ENCODE peak calls at places on chromosomes 11 and 22, in six cellular contexts. One of them, this sample, is unnamed.
A peak's percentile ranks its signal among the peaks of the same experiment; 100 is the strongest.

GRCh38 chr11:35082322-35083180 is 56.4 kb upstream of the CD44 start:
- DNase-seq in CD8-positive, alpha-beta T cell: peak; percentile 73
- DNase-seq in uterus: peak; percentile 66
- DNase-seq in body of pancreas: peak; percentile 74
- DNase-seq in iris pigment epithelial cell: peak; percentile 87
- DNase-seq in pons: peak; percentile 67
- DNase-seq in this sample: peak; percentile 85

GRCh38 chr11:123519055-123519796 is 89.2 kb downstream of the GRAMD1B start:
- DNase-seq in CD8-positive, alpha-beta T cell: no peak
- DNase-seq in pons: peak; percentile 66
- DNase-seq in iris pigment epithelial cell: no peak
- DNase-seq in body of pancreas: no peak
- DNase-seq in uterus: no peak
- DNase-seq in this sample: no peak

GRCh38 chr11:34358258-34358665 is 452 bp upstream of the ABTB2 start:
- DNase-seq in CD8-positive, alpha-beta T cell: no peak
- DNase-seq in pons: peak; percentile 55
- DNase-seq in body of pancreas: peak; percentile 63
- DNase-seq in iris pigment epithelial cell: peak; percentile 56
- DNase-seq in uterus: peak; percentile 80
- DNase-seq in this sample: no peak

GRCh38 chr11:72736452-72737069 is 15.6 kb downstream of the ARAP1 start:
- DNase-seq in CD8-positive, alpha-beta T cell: peak; percentile 50
- DNase-seq in body of pancreas: no peak
- DNase-seq in pons: peak; percentile 72
- DNase-seq in uterus: no peak
- DNase-seq in iris pigment epithelial cell: peak; percentile 55
- DNase-seq in this sample: peak; percentile 64

GRCh38 chr11:95363710-95364109 is 132.7 kb upstream of the SESN3 start:
- DNase-seq in pons: peak; percentile 20
- DNase-seq in CD8-positive, alpha-beta T cell: no peak
- DNase-seq in iris pigment epithelial cell: no peak
- DNase-seq in body of pancreas: no peak
- DNase-seq in uterus: no peak
- DNase-seq in this sample: no peak

GRCh38 chr22:25754527-25755202 is 12.7 kb downstream of the MYO18B start:
- DNase-seq in CD8-positive, alpha-beta T cell: no peak
- DNase-seq in uterus: peak; percentile 82
- DNase-seq in iris pigment epithelial cell: peak; percentile 82
- DNase-seq in pons: no peak
- DNase-seq in body of pancreas: peak; percentile 14
- DNase-seq in this sample: no peak

GRCh38 chr22:38201371-38201717 is 450 bp upstream of the MAFF start:
- DNase-seq in body of pancreas: no peak
- DNase-seq in pons: no peak
- DNase-seq in uterus: no peak
- DNase-seq in iris pigment epithelial cell: no peak
- DNase-seq in CD8-positive, alpha-beta T cell: no peak
- DNase-seq in this sample: no peak

GRCh38 chr11:47987781-47988180 is 7.4 kb downstream of the PTPRJ start:
- DNase-seq in body of pancreas: no peak
- DNase-seq in pons: peak; percentile 71
- DNase-seq in uterus: no peak
- DNase-seq in iris pigment epithelial cell: no peak
- DNase-seq in CD8-positive, alpha-beta T cell: no peak
- DNase-seq in this sample: no peak

GRCh38 chr11:67673902-67674301 is 521 bp downstream of the ALDH3B2 start:
- DNase-seq in pons: no peak
- DNase-seq in iris pigment epithelial cell: no peak
- DNase-seq in body of pancreas: no peak
- DNase-seq in CD8-positive, alpha-beta T cell: no peak
- DNase-seq in uterus: no peak
- DNase-seq in this sample: no peak

GRCh38 chr11:15526032-15526431 is 411.3 kb downstream of the INSC start:
- DNase-seq in pons: no peak
- DNase-seq in body of pancreas: no peak
- DNase-seq in CD8-positive, alpha-beta T cell: no peak
- DNase-seq in iris pigment epithelial cell: no peak
- DNase-seq in uterus: no peak
- DNase-seq in this sample: no peak

GRCh38 chr11:95339554-95339953 is 108.6 kb upstream of the SESN3 start:
- DNase-seq in CD8-positive, alpha-beta T cell: no peak
- DNase-seq in pons: no peak
- DNase-seq in iris pigment epithelial cell: no peak
- DNase-seq in uterus: no peak
- DNase-seq in body of pancreas: no peak
- DNase-seq in this sample: no peak

GRCh38 chr22:18060646-18061620 is 16.9 kb upstream of the PEX26 start:
- DNase-seq in iris pigment epithelial cell: peak; percentile 65
- DNase-seq in body of pancreas: peak; percentile 23
- DNase-seq in pons: no peak
- DNase-seq in uterus: no peak
- DNase-seq in CD8-positive, alpha-beta T cell: no peak
- DNase-seq in this sample: no peak

GRCh38 chr11:65921876-65922275 is 2.6 kb downstream of the DRAP1 start:
- DNase-seq in iris pigment epithelial cell: no peak
- DNase-seq in pons: no peak
- DNase-seq in body of pancreas: no peak
- DNase-seq in CD8-positive, alpha-beta T cell: no peak
- DNase-seq in uterus: no peak
- DNase-seq in this sample: no peak

GRCh38 chr11:9803685-9804413 is 140.0 kb downstream of the SWAP70 start:
- DNase-seq in body of pancreas: no peak
- DNase-seq in CD8-positive, alpha-beta T cell: no peak
- DNase-seq in uterus: no peak
- DNase-seq in pons: no peak
- DNase-seq in iris pigment epithelial cell: peak; percentile 87
- DNase-seq in this sample: no peak

GRCh38 chr11:79973701-79974626 is 533.1 kb upstream of the TENM4 start:
- DNase-seq in uterus: no peak
- DNase-seq in body of pancreas: peak; percentile 5
- DNase-seq in CD8-positive, alpha-beta T cell: no peak
- DNase-seq in iris pigment epithelial cell: peak; percentile 3
- DNase-seq in pons: no peak
- DNase-seq in this sample: no peak

GRCh38 chr22:26894766-26895485 is 237.5 kb downstream of the MIAT start:
- DNase-seq in CD8-positive, alpha-beta T cell: no peak
- DNase-seq in body of pancreas: peak; percentile 41
- DNase-seq in uterus: no peak
- DNase-seq in iris pigment epithelial cell: peak; percentile 94
- DNase-seq in pons: peak; percentile 12
- DNase-seq in this sample: no peak

GRCh38 chr11:72584293-72584921 is 89.8 kb downstream of the PDE2A start:
- DNase-seq in body of pancreas: peak; percentile 32
- DNase-seq in iris pigment epithelial cell: peak; percentile 42
- DNase-seq in uterus: no peak
- DNase-seq in pons: peak; percentile 19
- DNase-seq in CD8-positive, alpha-beta T cell: peak; percentile 42
- DNase-seq in this sample: peak; percentile 42

GRCh38 chr11:1192741-1193325 is 30.0 kb upstream of the MUC5B start:
- DNase-seq in iris pigment epithelial cell: no peak
- DNase-seq in body of pancreas: peak; percentile 0
- DNase-seq in CD8-positive, alpha-beta T cell: no peak
- DNase-seq in pons: no peak
- DNase-seq in uterus: peak; percentile 2
- DNase-seq in this sample: no peak

GRCh38 chr11:28346209-28346608 is 238.0 kb downstream of the METTL15 start:
- DNase-seq in body of pancreas: no peak
- DNase-seq in CD8-positive, alpha-beta T cell: no peak
- DNase-seq in pons: no peak
- DNase-seq in uterus: no peak
- DNase-seq in iris pigment epithelial cell: peak; percentile 15
- DNase-seq in this sample: no peak

GRCh38 chr22:30223303-30223702 is 23.3 kb downstream of the LIF start:
- DNase-seq in uterus: no peak
- DNase-seq in iris pigment epithelial cell: no peak
- DNase-seq in CD8-positive, alpha-beta T cell: no peak
- DNase-seq in body of pancreas: no peak
- DNase-seq in pons: no peak
- DNase-seq in this sample: no peak

GRCh38 chr11:46391578-46392420 is at the start of gene CHRM4:
- DNase-seq in CD8-positive, alpha-beta T cell: no peak
- DNase-seq in body of pancreas: peak; percentile 53
- DNase-seq in uterus: no peak
- DNase-seq in pons: no peak
- DNase-seq in iris pigment epithelial cell: peak; percentile 47
- DNase-seq in this sample: peak; percentile 28

GRCh38 chr11:19267567-19267966 is 26.8 kb upstream of the E2F8 start:
- DNase-seq in CD8-positive, alpha-beta T cell: no peak
- DNase-seq in iris pigment epithelial cell: no peak
- DNase-seq in body of pancreas: no peak
- DNase-seq in pons: no peak
- DNase-seq in uterus: no peak
- DNase-seq in this sample: no peak

GRCh38 chr11:134126197-134126822 is 57.4 kb downstream of the JAM3 start:
- DNase-seq in body of pancreas: no peak
- DNase-seq in CD8-positive, alpha-beta T cell: no peak
- DNase-seq in uterus: no peak
- DNase-seq in pons: peak; percentile 96
- DNase-seq in iris pigment epithelial cell: peak; percentile 88
- DNase-seq in this sample: no peak

GRCh38 chr11:74702383-74703007 is 28.7 kb downstream of the CHRDL2 start:
- DNase-seq in CD8-positive, alpha-beta T cell: peak; percentile 26
- DNase-seq in iris pigment epithelial cell: peak; percentile 68
- DNase-seq in body of pancreas: peak; percentile 71
- DNase-seq in uterus: peak; percentile 77
- DNase-seq in pons: peak; percentile 79
- DNase-seq in this sample: peak; percentile 26

GRCh38 chr22:41668971-41669911 is 19.4 kb downstream of the SNU13 start:
- DNase-seq in iris pigment epithelial cell: peak; percentile 91
- DNase-seq in body of pancreas: no peak
- DNase-seq in uterus: no peak
- DNase-seq in CD8-positive, alpha-beta T cell: no peak
- DNase-seq in pons: no peak
- DNase-seq in this sample: no peak